ENCODE peak calls at places on chromosomes 13 and 19, in five cellular contexts. One of them, this sample, is unnamed.

GRCh38 chr13:51000576-51001260 is 91.1 kb downstream of the RNASEH2B start:
- DNase-seq in T-helper 2 cell: no peak
- DNase-seq in AG20443: peak; percentile 84
- DNase-seq in glutamatergic neuron: no peak
- DNase-seq in PC-3: peak; percentile 2
- DNase-seq in this sample: peak; percentile 80

GRCh38 chr19:48393559-48394330 is at the start of gene GRIN2D:
- DNase-seq in T-helper 2 cell: no peak
- DNase-seq in AG20443: no peak
- DNase-seq in glutamatergic neuron: peak; percentile 87
- DNase-seq in PC-3: peak; percentile 26
- DNase-seq in this sample: peak; percentile 33

GRCh38 chr13:35478384-35479222 is 2.1 kb upstream of the MAB21L1 start:
- DNase-seq in T-helper 2 cell: no peak
- DNase-seq in AG20443: no peak
- DNase-seq in glutamatergic neuron: peak; percentile 74
- DNase-seq in PC-3: no peak
- DNase-seq in this sample: no peak

GRCh38 chr19:46426506-46427162 is 2.1 kb downstream of the PNMA8C start:
- DNase-seq in T-helper 2 cell: peak; percentile 38
- DNase-seq in AG20443: peak; percentile 83
- DNase-seq in glutamatergic neuron: peak; percentile 94
- DNase-seq in PC-3: no peak
- DNase-seq in this sample: peak; percentile 55

GRCh38 chr19:41999071-41999877 is 5.2 kb upstream of the ATP1A3 start:
- DNase-seq in T-helper 2 cell: peak; percentile 20
- DNase-seq in AG20443: peak; percentile 40
- DNase-seq in glutamatergic neuron: peak; percentile 70
- DNase-seq in PC-3: no peak
- DNase-seq in this sample: no peak

GRCh38 chr19:2230029-2230531 is 6.0 kb downstream of the PLEKHJ1 start:
- DNase-seq in T-helper 2 cell: no peak
- DNase-seq in AG20443: no peak
- DNase-seq in glutamatergic neuron: no peak
- DNase-seq in PC-3: no peak
- DNase-seq in this sample: no peak

GRCh38 chr13:99214232-99214631 is 13.6 kb downstream of the UBAC2 start:
- DNase-seq in T-helper 2 cell: peak; percentile 58
- DNase-seq in AG20443: no peak
- DNase-seq in glutamatergic neuron: no peak
- DNase-seq in PC-3: no peak
- DNase-seq in this sample: no peak

GRCh38 chr13:20230913-20231838 is 943 bp downstream of the GJB6 start:
- DNase-seq in T-helper 2 cell: peak; percentile 67
- DNase-seq in AG20443: peak; percentile 18
- DNase-seq in glutamatergic neuron: no peak
- DNase-seq in PC-3: no peak
- DNase-seq in this sample: no peak

GRCh38 chr19:7223429-7223828 is 70.8 kb downstream of the INSR start:
- DNase-seq in T-helper 2 cell: no peak
- DNase-seq in AG20443: no peak
- DNase-seq in glutamatergic neuron: no peak
- DNase-seq in PC-3: no peak
- DNase-seq in this sample: no peak

GRCh38 chr13:107144432-107144831 is 576.5 kb upstream of the ARGLU1 start:
- DNase-seq in T-helper 2 cell: no peak
- DNase-seq in AG20443: no peak
- DNase-seq in glutamatergic neuron: no peak
- DNase-seq in PC-3: peak; percentile 12
- DNase-seq in this sample: no peak

GRCh38 chr19:32287811-32288227 is 57.6 kb upstream of the ZNF507 start:
- DNase-seq in T-helper 2 cell: peak; percentile 35
- DNase-seq in AG20443: peak; percentile 72
- DNase-seq in glutamatergic neuron: peak; percentile 72
- DNase-seq in PC-3: peak; percentile 60
- DNase-seq in this sample: peak; percentile 51

GRCh38 chr13:30895773-30896172 is 10.3 kb upstream of the MEDAG start:
- DNase-seq in T-helper 2 cell: no peak
- DNase-seq in AG20443: peak; percentile 88
- DNase-seq in glutamatergic neuron: no peak
- DNase-seq in PC-3: no peak
- DNase-seq in this sample: peak; percentile 70

GRCh38 chr19:13727798-13728197 is 36.5 kb upstream of the MRI1 start:
- DNase-seq in T-helper 2 cell: no peak
- DNase-seq in AG20443: peak; percentile 56
- DNase-seq in glutamatergic neuron: no peak
- DNase-seq in PC-3: no peak
- DNase-seq in this sample: peak; percentile 60

GRCh38 chr19:41588497-41589209 is 12.7 kb downstream of the CEACAM21 start:
- DNase-seq in T-helper 2 cell: peak; percentile 21
- DNase-seq in AG20443: peak; percentile 61
- DNase-seq in glutamatergic neuron: no peak
- DNase-seq in PC-3: peak; percentile 50
- DNase-seq in this sample: peak; percentile 44

GRCh38 chr19:47779524-47780214 is 1.2 kb downstream of the SELENOW start:
- DNase-seq in T-helper 2 cell: peak; percentile 31
- DNase-seq in AG20443: peak; percentile 44
- DNase-seq in glutamatergic neuron: no peak
- DNase-seq in PC-3: no peak
- DNase-seq in this sample: no peak

GRCh38 chr13:31538067-31539042 is 201.0 kb upstream of the RXFP2 start:
- DNase-seq in T-helper 2 cell: no peak
- DNase-seq in AG20443: peak; percentile 64
- DNase-seq in glutamatergic neuron: no peak
- DNase-seq in PC-3: peak; percentile 59
- DNase-seq in this sample: peak; percentile 36

GRCh38 chr19:47729799-47730520 is 15.4 kb upstream of the NOP53 start:
- DNase-seq in T-helper 2 cell: peak; percentile 43
- DNase-seq in AG20443: no peak
- DNase-seq in glutamatergic neuron: peak; percentile 75
- DNase-seq in PC-3: peak; percentile 80
- DNase-seq in this sample: no peak

GRCh38 chr13:77698211-77699058 is 948 bp downstream of the SLAIN1 start:
- DNase-seq in T-helper 2 cell: peak; percentile 81
- DNase-seq in AG20443: peak; percentile 27
- DNase-seq in glutamatergic neuron: peak; percentile 75
- DNase-seq in PC-3: peak; percentile 24
- DNase-seq in this sample: peak; percentile 2

GRCh38 chr13:40996433-40997095 is 22.6 kb downstream of the ELF1 start:
- DNase-seq in T-helper 2 cell: no peak
- DNase-seq in AG20443: no peak
- DNase-seq in glutamatergic neuron: no peak
- DNase-seq in PC-3: no peak
- DNase-seq in this sample: no peak

GRCh38 chr19:48568345-48568886 is 16.4 kb downstream of the SULT2B1 start:
- DNase-seq in T-helper 2 cell: no peak
- DNase-seq in AG20443: peak; percentile 92
- DNase-seq in glutamatergic neuron: peak; percentile 32
- DNase-seq in PC-3: peak; percentile 83
- DNase-seq in this sample: peak; percentile 98

GRCh38 chr13:73421310-73421912 is 362.6 kb downstream of the KLF5 start:
- DNase-seq in T-helper 2 cell: no peak
- DNase-seq in AG20443: no peak
- DNase-seq in glutamatergic neuron: no peak
- DNase-seq in PC-3: peak; percentile 96
- DNase-seq in this sample: peak; percentile 85

GRCh38 chr13:102233566-102234208 is 168.2 kb downstream of the FGF14 start:
- DNase-seq in T-helper 2 cell: peak; percentile 28
- DNase-seq in AG20443: no peak
- DNase-seq in glutamatergic neuron: no peak
- DNase-seq in PC-3: no peak
- DNase-seq in this sample: no peak

GRCh38 chr13:66014757-66015156 is 1215.4 kb downstream of the PCDH9 start:
- DNase-seq in T-helper 2 cell: no peak
- DNase-seq in AG20443: no peak
- DNase-seq in glutamatergic neuron: no peak
- DNase-seq in PC-3: peak; percentile 2
- DNase-seq in this sample: no peak

GRCh38 chr13:40149611-40150283 is 494.3 kb downstream of the COG6 start:
- DNase-seq in T-helper 2 cell: no peak
- DNase-seq in AG20443: peak; percentile 81
- DNase-seq in glutamatergic neuron: no peak
- DNase-seq in PC-3: peak; percentile 48
- DNase-seq in this sample: peak; percentile 89

GRCh38 chr19:13938361-13939027 is at the start of gene PODNL1:
- DNase-seq in T-helper 2 cell: no peak
- DNase-seq in AG20443: peak; percentile 92
- DNase-seq in glutamatergic neuron: no peak
- DNase-seq in PC-3: no peak
- DNase-seq in this sample: peak; percentile 81

GRCh38 chr13:53439439-53440225 is 411.0 kb downstream of the OLFM4 start:
- DNase-seq in T-helper 2 cell: no peak
- DNase-seq in AG20443: no peak
- DNase-seq in glutamatergic neuron: no peak
- DNase-seq in PC-3: no peak
- DNase-seq in this sample: no peak

GRCh38 chr13:21719463-21719862 is 48.6 kb downstream of the FGF9 start:
- DNase-seq in T-helper 2 cell: no peak
- DNase-seq in AG20443: no peak
- DNase-seq in glutamatergic neuron: no peak
- DNase-seq in PC-3: no peak
- DNase-seq in this sample: no peak

GRCh38 chr13:75446874-75447273 is 35.1 kb downstream of the TBC1D4 start:
- DNase-seq in T-helper 2 cell: no peak
- DNase-seq in AG20443: no peak
- DNase-seq in glutamatergic neuron: no peak
- DNase-seq in PC-3: no peak
- DNase-seq in this sample: no peak

GRCh38 chr19:40398417-40399056 is 8.6 kb upstream of the HIPK4 start:
- DNase-seq in T-helper 2 cell: peak; percentile 72
- DNase-seq in AG20443: peak; percentile 45
- DNase-seq in glutamatergic neuron: peak; percentile 46
- DNase-seq in PC-3: no peak
- DNase-seq in this sample: no peak

GRCh38 chr13:61546413-61546812 is 130.8 kb upstream of the PCDH20 start:
- DNase-seq in T-helper 2 cell: no peak
- DNase-seq in AG20443: no peak
- DNase-seq in glutamatergic neuron: no peak
- DNase-seq in PC-3: no peak
- DNase-seq in this sample: no peak

GRCh38 chr19:36115453-36116343 is at the start of gene TBCB:
- DNase-seq in T-helper 2 cell: peak; percentile 55
- DNase-seq in AG20443: peak; percentile 80
- DNase-seq in glutamatergic neuron: peak; percentile 78
- DNase-seq in PC-3: no peak
- DNase-seq in this sample: no peak

GRCh38 chr13:74891610-74892009 is 590.4 kb downstream of the TBC1D4 start:
- DNase-seq in T-helper 2 cell: no peak
- DNase-seq in AG20443: no peak
- DNase-seq in glutamatergic neuron: no peak
- DNase-seq in PC-3: peak; percentile 84
- DNase-seq in this sample: peak; percentile 70

GRCh38 chr19:35105411-35106290 is 10.0 kb upstream of the FXYD3 start:
- DNase-seq in T-helper 2 cell: peak; percentile 44
- DNase-seq in AG20443: no peak
- DNase-seq in glutamatergic neuron: no peak
- DNase-seq in PC-3: no peak
- DNase-seq in this sample: no peak

GRCh38 chr13:47004022-47004421 is 107.2 kb upstream of the HTR2A start:
- DNase-seq in T-helper 2 cell: no peak
- DNase-seq in AG20443: no peak
- DNase-seq in glutamatergic neuron: no peak
- DNase-seq in PC-3: peak; percentile 11
- DNase-seq in this sample: peak; percentile 24

GRCh38 chr19:40217921-40218890 is at the start of gene TTC9B:
- DNase-seq in T-helper 2 cell: peak; percentile 50
- DNase-seq in AG20443: peak; percentile 80
- DNase-seq in glutamatergic neuron: peak; percentile 71
- DNase-seq in PC-3: no peak
- DNase-seq in this sample: no peak

GRCh38 chr19:6801397-6802086 is 29.0 kb downstream of the VAV1 start:
- DNase-seq in T-helper 2 cell: peak; percentile 95
- DNase-seq in AG20443: peak; percentile 25
- DNase-seq in glutamatergic neuron: no peak
- DNase-seq in PC-3: peak; percentile 72
- DNase-seq in this sample: peak; percentile 8

GRCh38 chr19:37698216-37698615 is 21.3 kb downstream of the ZNF607 start:
- DNase-seq in T-helper 2 cell: no peak
- DNase-seq in AG20443: no peak
- DNase-seq in glutamatergic neuron: no peak
- DNase-seq in PC-3: no peak
- DNase-seq in this sample: no peak

GRCh38 chr13:73258396-73258795 is 199.6 kb downstream of the KLF5 start:
- DNase-seq in T-helper 2 cell: no peak
- DNase-seq in AG20443: no peak
- DNase-seq in glutamatergic neuron: no peak
- DNase-seq in PC-3: no peak
- DNase-seq in this sample: no peak

GRCh38 chr13:77896536-77896935 is 22.1 kb downstream of the EDNRB start:
- DNase-seq in T-helper 2 cell: no peak
- DNase-seq in AG20443: peak; percentile 18
- DNase-seq in glutamatergic neuron: no peak
- DNase-seq in PC-3: peak; percentile 36
- DNase-seq in this sample: no peak

GRCh38 chr19:44912854-44913253 is 1.6 kb upstream of the APOC1 start:
- DNase-seq in T-helper 2 cell: no peak
- DNase-seq in AG20443: no peak
- DNase-seq in glutamatergic neuron: no peak
- DNase-seq in PC-3: no peak
- DNase-seq in this sample: no peak

This sample was measured in M059J.